ENCODE peak calls at places on chromosomes 4 and X, in six cellular contexts. G, A, Q, E, N and L are unnamed samples.

GRCh38 chr4:143281507-143282169 is 55.0 kb upstream of the GAB1 start:
- DNase-seq in G (no peak), A (no peak), Q (no peak), E (no peak), N (no peak), L (no peak)

GRCh38 chrX:96455078-96455477 is 229.6 kb upstream of the DIAPH2 start:
- DNase-seq in G (no peak), A (no peak), Q (no peak), E (no peak), N (no peak), L (no peak)

GRCh38 chrX:137032841-137033773 is 688 bp downstream of the GPR101 start:
- DNase-seq in G (no peak), A (no peak), Q (no peak), E (no peak), N (no peak), L (no peak)

GRCh38 chr4:15378493-15378892 is 49.3 kb upstream of the C1QTNF7 start:
- DNase-seq in G (no peak), A (no peak), Q (no peak), E (no peak), N (no peak), L (no peak)

GRCh38 chr4:64158648-64159326 is 250.5 kb downstream of the TECRL start:
- DNase-seq in G (peak), A (no peak), Q (peak), E (peak), N (no peak), L (peak)

GRCh38 chr4:87529187-87529586 is at the start of gene SPARCL1:
- DNase-seq in G (no peak), A (no peak), Q (no peak), E (no peak), N (no peak), L (no peak)

GRCh38 chr4:23305026-23305425 is 584.8 kb downstream of the PPARGC1A start:
- DNase-seq in G (no peak), A (no peak), Q (peak), E (no peak), N (no peak), L (no peak)

GRCh38 chr4:85966308-85966882 is 393.5 kb downstream of the MAPK10 start:
- DNase-seq in G (no peak), A (no peak), Q (no peak), E (peak), N (no peak), L (no peak)

GRCh38 chr4:94595880-94596483 is 144.2 kb downstream of the PDLIM5 start:
- DNase-seq in G (peak), A (no peak), Q (peak), E (peak), N (no peak), L (peak)

GRCh38 chrX:137792214-137792613 is 226.3 kb downstream of the ZIC3 start:
- DNase-seq in G (no peak), A (no peak), Q (no peak), E (no peak), N (no peak), L (no peak)

GRCh38 chrX:154712781-154713391 is 38.0 kb downstream of the GAB3 start:
- DNase-seq in G (no peak), A (no peak), Q (peak), E (peak), N (no peak), L (peak)

GRCh38 chr4:138573246-138573645 is 331.1 kb upstream of the SLC7A11 start:
- DNase-seq in G (no peak), A (no peak), Q (no peak), E (no peak), N (no peak), L (no peak)

GRCh38 chr4:163748474-163748873 is 254.0 kb downstream of the TMA16 start:
- DNase-seq in G (no peak), A (no peak), Q (peak), E (no peak), N (no peak), L (no peak)

GRCh38 chr4:128355301-128355700 is 67.7 kb upstream of the PGRMC2 start:
- DNase-seq in G (peak), A (no peak), Q (no peak), E (peak), N (no peak), L (no peak)

GRCh38 chr4:54073481-54073880 is 9.1 kb upstream of the CHIC2 start:
- DNase-seq in G (no peak), A (no peak), Q (no peak), E (no peak), N (no peak), L (no peak)

GRCh38 chrX:108029928-108030711 is 14.7 kb upstream of the VSIG1 start:
- DNase-seq in G (no peak), A (no peak), Q (peak), E (no peak), N (no peak), L (no peak)

GRCh38 chr4:138401330-138401729 is 159.2 kb upstream of the SLC7A11 start:
- DNase-seq in G (no peak), A (no peak), Q (no peak), E (peak), N (no peak), L (no peak)

GRCh38 chr4:17932041-17932440 is 89.5 kb downstream of the LCORL start:
- DNase-seq in G (no peak), A (no peak), Q (no peak), E (no peak), N (no peak), L (no peak)

GRCh38 chr4:185955817-185956542 is 113.0 kb upstream of the TLR3 start:
- DNase-seq in G (no peak), A (no peak), Q (no peak), E (no peak), N (no peak), L (no peak)

GRCh38 chr4:148097811-148098210 is 344.4 kb downstream of the NR3C2 start:
- DNase-seq in G (no peak), A (no peak), Q (no peak), E (no peak), N (no peak), L (no peak)

GRCh38 chr4:180350866-180351350 is 1892.3 kb upstream of the TENM3 start:
- DNase-seq in G (no peak), A (no peak), Q (no peak), E (no peak), N (no peak), L (no peak)

GRCh38 chrX:14939644-14940043 is 66.4 kb downstream of the MOSPD2 start:
- DNase-seq in G (no peak), A (no peak), Q (no peak), E (no peak), N (no peak), L (no peak)

GRCh38 chrX:47745386-47745785 is 86.4 kb upstream of the UXT start:
- DNase-seq in G (no peak), A (no peak), Q (no peak), E (no peak), N (no peak), L (no peak)

GRCh38 chrX:19881559-19881958 is 5.8 kb downstream of the SH3KBP1 start:
- DNase-seq in G (no peak), A (no peak), Q (no peak), E (no peak), N (no peak), L (no peak)

GRCh38 chr4:37648084-37648817 is 37.9 kb downstream of the RELL1 start:
- DNase-seq in G (peak), A (peak), Q (peak), E (peak), N (peak), L (peak)

GRCh38 chr4:151933122-151933827 is 172.5 kb upstream of the GATB start:
- DNase-seq in G (no peak), A (no peak), Q (no peak), E (no peak), N (no peak), L (no peak)

GRCh38 chr4:8351931-8352367 is 82.4 kb downstream of the HTRA3 start:
- DNase-seq in G (no peak), A (peak), Q (no peak), E (no peak), N (peak), L (no peak)

GRCh38 chr4:139175647-139176298 is 1.2 kb downstream of the ELF2 start:
- DNase-seq in G (no peak), A (no peak), Q (no peak), E (no peak), N (no peak), L (no peak)

GRCh38 chrX:115889121-115889890 is 281.2 kb upstream of the AGTR2 start:
- DNase-seq in G (no peak), A (no peak), Q (no peak), E (no peak), N (peak), L (no peak)

GRCh38 chr4:19924761-19925160 is 326.9 kb upstream of the SLIT2 start:
- DNase-seq in G (no peak), A (no peak), Q (peak), E (peak), N (no peak), L (no peak)

GRCh38 chrX:150569155-150569477 is 695 bp downstream of the MTM1 start:
- DNase-seq in G (no peak), A (peak), Q (peak), E (no peak), N (no peak), L (no peak)

GRCh38 chrX:51641421-51642021 is 22.8 kb upstream of the CENPVL3 start:
- DNase-seq in G (peak), A (no peak), Q (peak), E (peak), N (no peak), L (peak)

GRCh38 chr4:143384381-143384994 is 47.8 kb downstream of the GAB1 start:
- DNase-seq in G (no peak), A (no peak), Q (no peak), E (peak), N (no peak), L (no peak)

GRCh38 chrX:18424482-18425198 is 768 bp upstream of the CDKL5 start:
- DNase-seq in G (no peak), A (peak), Q (peak), E (peak), N (no peak), L (peak)

GRCh38 chr4:118279328-118279727 is 73.5 kb downstream of the PRSS12 start:
- DNase-seq in G (no peak), A (no peak), Q (no peak), E (no peak), N (no peak), L (no peak)

GRCh38 chr4:118278473-118279274 is 74.1 kb downstream of the PRSS12 start:
- DNase-seq in G (peak), A (peak), Q (peak), E (peak), N (peak), L (peak)

GRCh38 chr4:118280501-118281218 is 72.1 kb downstream of the PRSS12 start:
- DNase-seq in G (peak), A (no peak), Q (peak), E (peak), N (no peak), L (peak)

GRCh38 chr4:118281611-118282442 is 71.0 kb downstream of the PRSS12 start:
- DNase-seq in G (no peak), A (no peak), Q (no peak), E (peak), N (no peak), L (no peak)

GRCh38 chr4:118279920-118280432 is 72.8 kb downstream of the PRSS12 start:
- DNase-seq in G (no peak), A (no peak), Q (no peak), E (no peak), N (no peak), L (no peak)
- H3K4me3 ChIP-seq in G (peak), A (peak), Q (peak), E (peak), N (peak), L (peak)

GRCh38 chr4:122797405-122798094 is 29.1 kb upstream of the FGF2 start:
- DNase-seq in G (no peak), A (no peak), Q (no peak), E (no peak), N (no peak), L (no peak)
- H3K4me3 ChIP-seq in G (no peak), A (no peak), Q (no peak), E (no peak), N (peak), L (no peak)

GRCh38 chrX:72573158-72573511 is 492 bp upstream of the HDAC8 start:
- DNase-seq in G (no peak), A (no peak), Q (no peak), E (no peak), N (no peak), L (no peak)
- H3K4me3 ChIP-seq in G (peak), A (peak), Q (peak), E (peak), N (peak), L (no peak)

DNA sequence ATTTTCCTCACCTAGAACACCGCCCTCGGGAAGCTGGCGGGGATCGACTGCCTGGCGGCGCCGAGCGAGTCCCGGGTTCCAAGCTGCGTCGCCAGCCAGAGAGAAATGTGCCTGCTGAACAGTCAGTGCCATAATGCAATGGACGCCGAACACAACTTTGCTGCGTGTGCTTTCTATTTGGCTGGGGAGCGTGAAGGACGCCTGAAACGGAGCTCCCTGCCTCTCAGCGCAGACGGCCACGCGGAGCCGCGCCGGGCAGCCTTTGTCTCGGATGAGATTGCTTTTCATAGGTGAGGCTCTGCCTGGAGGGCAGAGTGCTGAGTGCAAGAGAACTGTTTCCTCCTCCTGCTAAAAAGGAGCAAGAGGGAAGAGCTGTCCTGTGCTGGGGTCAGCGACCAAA is 107.7 kb upstream of the BCOR start:
- DNase-seq in G (no peak), A (no peak), Q (no peak), E (no peak), N (no peak), L (peak)
- H3K4me3 ChIP-seq in G (no peak), A (no peak), Q (no peak), E (no peak), N (no peak), L (no peak)